ENCODE peak calls at places on chromosomes 6 and 20, in eight cellular contexts. Z is H9, X is IMR-90, W is HFF-Myc, I is BE2C, Y is A673, M is ovary, A is sigmoid colon. D is an unnamed sample.
A peak's percentile ranks its signal among the peaks of the same experiment; 100 is the strongest.

GRCh38 chr6:124463271-124463670 is 499.0 kb upstream of the RNF217 start:
- DNase-seq in Z (no peak), X (no peak), W (no peak), I (no peak), Y (no peak), M (no peak), A (no peak), D (no peak)

GRCh38 chr6:5990776-5991175 is 15.9 kb downstream of the NRN1 start:
- DNase-seq in Z (no peak), X (no peak), W (no peak), I (no peak), Y (no peak), M (no peak), A (no peak), D (no peak)

GRCh38 chr6:82144852-82145332 is 102.7 kb downstream of the IBTK start:
- DNase-seq in Z (no peak), X (peak; percentile 93), W (peak; percentile 66), I (peak; percentile 66), Y (peak; percentile 86), M (no peak), A (no peak), D (no peak)

GRCh38 chr6:3962897-3963296 is 113.7 kb downstream of the FAM50B start:
- DNase-seq in Z (no peak), X (peak; percentile 28), W (no peak), I (no peak), Y (peak; percentile 87), M (no peak), A (no peak), D (no peak)

GRCh38 chr20:35561268-35561667 is 19.4 kb downstream of the ERGIC3 start:
- DNase-seq in Z (peak; percentile 75), X (peak; percentile 59), W (peak; percentile 11), I (peak; percentile 70), Y (peak; percentile 55), M (peak; percentile 18), A (no peak), D (no peak)

GRCh38 chr6:23591761-23592160 is 534.3 kb upstream of the NRSN1 start:
- DNase-seq in Z (peak; percentile 61), X (no peak), W (no peak), I (no peak), Y (no peak), M (no peak), A (no peak), D (no peak)

GRCh38 chr20:3613821-3614440 is 49.3 kb downstream of the GFRA4 start:
- DNase-seq in Z (no peak), X (peak; percentile 6), W (peak; percentile 41), I (no peak), Y (no peak), M (no peak), A (no peak), D (no peak)

GRCh38 chr20:45629496-45630100 is at the start of gene WFDC10A:
- DNase-seq in Z (peak; percentile 84), X (peak; percentile 49), W (peak; percentile 19), I (peak; percentile 32), Y (peak; percentile 67), M (no peak), A (no peak), D (no peak)

GRCh38 chr20:45860573-45861011 is 3.2 kb downstream of the ZSWIM3 start:
- DNase-seq in Z (no peak), X (peak; percentile 50), W (no peak), I (no peak), Y (no peak), M (no peak), A (peak; percentile 3), D (no peak)

GRCh38 chr6:159989471-159989870 is 20.6 kb downstream of the IGF2R start:
- DNase-seq in Z (no peak), X (no peak), W (no peak), I (no peak), Y (no peak), M (no peak), A (no peak), D (no peak)

GRCh38 chr20:51028616-51029263 is 5.8 kb upstream of the KCNG1 start:
- DNase-seq in Z (no peak), X (no peak), W (no peak), I (no peak), Y (no peak), M (no peak), A (no peak), D (no peak)

GRCh38 chr6:1662532-1662931 is 52.8 kb downstream of the FOXC1 start:
- DNase-seq in Z (no peak), X (peak; percentile 85), W (no peak), I (no peak), Y (no peak), M (no peak), A (no peak), D (no peak)

GRCh38 chr6:118876814-118877213 is 17.1 kb upstream of the ASF1A start:
- DNase-seq in Z (no peak), X (peak; percentile 85), W (no peak), I (no peak), Y (no peak), M (no peak), A (no peak), D (no peak)

GRCh38 chr6:158684745-158685355 is 35.0 kb downstream of the SYTL3 start:
- DNase-seq in Z (no peak), X (no peak), W (no peak), I (no peak), Y (no peak), M (no peak), A (peak; percentile 10), D (no peak)

GRCh38 chr6:169093121-169093723 is 160.4 kb downstream of the THBS2 start:
- DNase-seq in Z (no peak), X (no peak), W (no peak), I (no peak), Y (no peak), M (no peak), A (no peak), D (no peak)

GRCh38 chr6:139608872-139609271 is 234.4 kb upstream of the CITED2 start:
- DNase-seq in Z (no peak), X (peak; percentile 83), W (no peak), I (no peak), Y (no peak), M (no peak), A (no peak), D (no peak)

DNA sequence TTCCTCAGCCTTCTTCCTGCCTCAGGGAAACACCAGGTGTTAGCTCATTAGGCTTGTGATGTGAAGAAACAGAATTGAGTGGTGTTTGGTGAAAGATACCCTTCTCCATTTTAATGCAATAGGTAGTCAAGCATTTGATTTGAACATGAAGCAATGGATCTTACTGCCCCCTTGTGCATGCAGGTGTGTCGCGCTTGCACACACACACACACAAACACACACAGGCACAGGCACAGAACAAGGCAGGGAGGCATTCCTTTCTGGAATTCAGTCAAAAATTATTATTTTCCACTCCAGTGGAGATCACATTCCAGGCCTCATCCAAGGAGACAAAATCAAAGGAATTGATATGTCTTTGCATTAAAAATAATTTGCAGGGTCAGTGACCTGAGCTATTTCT is 667.0 kb upstream of the MARCKS start:
- DNase-seq in Z (no peak), X (no peak), W (no peak), I (peak; percentile 12), Y (peak; percentile 12), M (no peak), A (no peak), D (no peak)
- TF ChIP-seq CTCF in Z (peak; percentile 48), X (no peak), W (no peak), I (peak; percentile 53), Y (peak; percentile 41), M (no peak), A (no peak), D (no peak)

DNA sequence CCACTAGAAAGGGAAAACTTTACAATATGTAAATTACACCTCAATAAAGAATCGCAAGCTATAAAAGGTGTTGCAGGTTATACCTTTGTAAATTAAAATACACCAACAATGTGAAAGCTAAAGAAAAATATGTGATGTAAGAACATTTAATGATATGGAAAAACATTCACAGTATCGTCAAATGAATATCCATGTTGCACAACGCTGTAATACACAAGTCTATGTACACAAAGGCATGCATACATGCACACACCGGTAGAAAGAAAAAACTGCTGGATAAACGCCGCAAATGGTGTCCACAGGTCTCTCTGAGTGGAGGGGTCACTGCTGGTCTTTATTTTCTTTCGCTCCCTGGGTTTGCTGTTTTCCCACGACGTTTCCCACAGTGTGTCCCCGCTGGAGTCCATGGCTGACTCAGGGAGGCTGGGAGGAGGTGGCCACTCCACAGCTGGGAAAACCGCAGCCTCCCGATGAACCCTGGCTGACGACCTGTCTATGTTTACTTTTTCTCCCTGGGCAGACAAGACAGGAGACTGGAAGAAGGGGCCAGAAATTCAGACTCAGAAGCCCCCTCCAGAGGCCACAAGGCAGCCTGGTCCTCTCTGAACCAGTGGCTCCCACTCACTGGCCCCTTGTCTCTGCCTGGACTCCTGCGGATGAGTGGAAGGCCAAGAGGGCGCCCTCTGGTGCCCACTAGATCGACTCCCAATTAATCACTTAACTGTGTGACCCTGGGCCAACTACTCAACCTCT is 13.0 kb upstream of the BPI start:
- DNase-seq in Z (peak; percentile 90), X (peak; percentile 95), W (no peak), I (no peak), Y (peak; percentile 22), M (no peak), A (no peak), D (no peak)
- TF ChIP-seq CTCF in Z (peak; percentile 83), X (peak; percentile 69), W (peak; percentile 58), I (peak; percentile 50), Y (peak; percentile 50), M (no peak), A (no peak), D (no peak)

GRCh38 chr6:39664173-39664572 is 61.0 kb downstream of the KIF6 start:
- DNase-seq in Z (no peak), X (no peak), W (no peak), I (no peak), Y (no peak), M (no peak), A (no peak), D (no peak)
- TF ChIP-seq CTCF in Z (no peak), X (no peak), W (no peak), I (no peak), Y (peak; percentile 30), M (no peak), A (no peak), D (no peak)

DNA sequence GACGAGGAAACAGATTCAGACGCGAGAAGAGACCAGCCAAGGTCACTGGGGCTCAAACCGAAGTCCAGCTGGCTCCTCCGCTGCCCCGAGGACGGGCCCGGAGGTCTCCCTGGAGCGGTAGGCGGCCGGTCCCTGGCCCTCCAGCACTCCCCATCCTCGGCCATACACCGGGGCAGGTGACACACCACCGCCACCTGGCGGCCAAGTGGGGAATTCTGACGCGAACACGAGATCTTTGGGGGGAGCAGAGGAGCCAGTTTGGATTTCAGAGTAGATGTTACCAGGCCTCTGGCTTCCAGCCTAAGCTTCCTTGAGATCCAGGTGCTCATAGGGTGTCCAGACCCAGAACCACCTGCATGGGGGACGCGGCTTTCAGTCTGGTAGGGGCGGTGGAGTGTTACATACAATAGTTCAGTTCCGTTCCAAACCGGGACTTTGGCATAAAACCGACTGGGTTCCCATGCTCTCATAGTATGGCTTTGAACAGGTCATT is 16.1 kb downstream of the BPIFB1 start:
- DNase-seq in Z (peak; percentile 92), X (peak; percentile 23), W (no peak), I (peak; percentile 81), Y (peak; percentile 74), M (peak; percentile 61), A (peak; percentile 70), D (peak; percentile 69)
- TF ChIP-seq CTCF in Z (peak; percentile 99), X (peak; percentile 74), W (peak; percentile 93), I (peak; percentile 96), Y (peak; percentile 95), M (no peak), A (peak; percentile 91), D (peak; percentile 95)

DNA sequence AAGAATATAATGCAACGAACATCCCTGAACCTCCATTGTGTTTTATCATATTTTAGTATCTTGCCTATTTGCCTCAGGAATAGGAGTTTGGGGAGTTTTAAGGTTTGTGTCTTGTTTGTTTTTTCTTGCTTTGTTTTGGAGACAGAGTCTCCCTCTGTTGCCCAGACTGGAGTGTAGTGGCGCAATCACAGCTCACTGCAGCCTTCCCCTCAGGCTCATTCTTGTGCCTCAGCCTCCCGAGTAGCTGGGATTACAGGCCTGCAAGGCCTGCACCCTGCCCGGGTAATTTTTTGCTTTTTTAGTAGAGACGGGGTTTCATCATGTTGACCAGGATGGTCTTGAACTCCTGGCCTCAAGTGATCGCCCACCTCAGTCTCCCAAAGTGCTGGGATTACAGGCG is 63.3 kb upstream of the CARMIL1 start:
- DNase-seq in Z (no peak), X (no peak), W (no peak), I (no peak), Y (no peak), M (no peak), A (no peak), D (no peak)
- TF ChIP-seq CTCF in Z (no peak), X (no peak), W (no peak), I (no peak), Y (no peak), M (no peak), A (no peak), D (no peak)